ENCODE peak calls at places on chromosomes 7 and 10, in seven cellular contexts. J, R, C, H, Z, E and I are unnamed samples.
A peak's percentile ranks its signal among the peaks of the same experiment; 100 is the strongest.

GRCh38 chr7:141754939-141755338 is 9.0 kb upstream of the TAS2R3 start:
- DNase-seq in R (no peak), Z (peak; percentile 46), E (peak; percentile 55), C (no peak), J (no peak), H (peak; percentile 43), I (peak; percentile 55)

GRCh38 chr7:137956183-137956582 is 45.7 kb downstream of the CREB3L2 start:
- DNase-seq in H (no peak), Z (no peak), E (no peak), J (no peak), C (no peak), R (no peak), I (no peak)

GRCh38 chr7:1552200-1552599 is 3.8 kb downstream of the TMEM184A start:
- DNase-seq in Z (no peak), H (no peak), C (no peak), R (no peak), E (no peak), J (no peak), I (no peak)

GRCh38 chr10:34638405-34639054 is 176.6 kb downstream of the PARD3 start:
- DNase-seq in C (peak; percentile 31), H (peak; percentile 72), E (peak; percentile 51), J (peak; percentile 54), Z (peak; percentile 56), R (peak; percentile 47), I (peak; percentile 68)

GRCh38 chr10:72455889-72456588 is 101.3 kb upstream of the DNAJB12 start:
- DNase-seq in J (no peak), C (no peak), E (peak; percentile 22), Z (no peak), R (no peak), H (no peak), I (no peak)

GRCh38 chr10:30045961-30046360 is 13.4 kb downstream of the JCAD start:
- DNase-seq in J (no peak), H (no peak), R (no peak), E (no peak), Z (no peak), C (no peak), I (no peak)

GRCh38 chr10:93746844-93747284 is 10.9 kb upstream of the LGI1 start:
- DNase-seq in R (no peak), H (no peak), Z (peak; percentile 38), E (peak; percentile 14), J (peak; percentile 70), C (peak; percentile 80), I (peak; percentile 71)

GRCh38 chr7:47256016-47256415 is 325.9 kb downstream of the TNS3 start:
- DNase-seq in Z (no peak), R (no peak), J (no peak), C (no peak), E (no peak), H (no peak), I (no peak)

GRCh38 chr7:104650991-104651680 is 322.7 kb downstream of the LHFPL3 start:
- DNase-seq in R (no peak), C (no peak), E (no peak), Z (no peak), J (no peak), H (peak; percentile 44), I (peak; percentile 16)

GRCh38 chr7:130356760-130357611 is 12.4 kb downstream of the CPA5 start:
- DNase-seq in E (peak; percentile 56), C (no peak), Z (no peak), H (peak; percentile 25), R (no peak), J (peak; percentile 53), I (peak; percentile 82)

GRCh38 chr7:135666156-135666555 is 3.8 kb downstream of the STMP1 start:
- DNase-seq in R (no peak), E (no peak), Z (peak; percentile 64), H (no peak), C (no peak), J (no peak), I (no peak)

GRCh38 chr7:114255404-114255841 is 159.2 kb upstream of the FOXP2 start:
- DNase-seq in J (no peak), R (no peak), Z (no peak), H (no peak), E (no peak), C (no peak), I (no peak)

GRCh38 chr10:53997953-53998352 is 803.1 kb downstream of the PCDH15 start:
- DNase-seq in R (no peak), E (no peak), Z (peak; percentile 5), J (no peak), H (peak; percentile 29), C (no peak), I (peak; percentile 22)

GRCh38 chr10:31822150-31822549 is 106.5 kb downstream of the ARHGAP12 start:
- DNase-seq in J (no peak), H (no peak), Z (no peak), E (no peak), R (no peak), C (no peak), I (no peak)

GRCh38 chr7:32142649-32143048 is 72.4 kb upstream of the PDE1C start:
- DNase-seq in C (no peak), R (no peak), J (no peak), H (no peak), E (no peak), Z (no peak), I (no peak)

GRCh38 chr10:8060010-8060703 is 5.7 kb downstream of the GATA3 start:
- DNase-seq in E (no peak), Z (no peak), H (no peak), J (no peak), R (peak; percentile 55), C (no peak), I (no peak)

GRCh38 chr7:120794100-120794729 is 63.7 kb downstream of the TSPAN12 start:
- DNase-seq in Z (no peak), R (no peak), C (no peak), H (no peak), E (no peak), J (no peak), I (no peak)

GRCh38 chr7:130387628-130388403 is 7.5 kb downstream of the CPA1 start:
- DNase-seq in H (no peak), E (no peak), C (no peak), Z (no peak), J (no peak), R (no peak), I (no peak)

GRCh38 chr7:106041140-106041717 is 70.9 kb downstream of the SYPL1 start:
- DNase-seq in J (peak; percentile 47), Z (peak; percentile 50), R (no peak), H (peak; percentile 80), C (no peak), E (peak; percentile 91), I (peak; percentile 65)

GRCh38 chr7:91832493-91833045 is 47.9 kb downstream of the MTERF1 start:
- DNase-seq in H (no peak), E (no peak), Z (no peak), J (no peak), R (no peak), C (no peak), I (no peak)

GRCh38 chr10:53744746-53745145 is 972.2 kb upstream of the MBL2 start:
- DNase-seq in E (no peak), H (no peak), J (no peak), R (no peak), C (peak; percentile 10), Z (no peak), I (no peak)

GRCh38 chr7:21253740-21254687 is 173.9 kb upstream of the SP4 start:
- DNase-seq in R (no peak), E (peak; percentile 38), H (peak; percentile 62), Z (peak; percentile 48), J (peak; percentile 51), C (peak; percentile 38), I (peak; percentile 37)

GRCh38 chr7:21256310-21256877 is 171.5 kb upstream of the SP4 start:
- DNase-seq in J (peak; percentile 32), E (no peak), H (peak; percentile 9), Z (peak; percentile 31), R (no peak), C (no peak), I (no peak)

GRCh38 chr7:21251166-21251806 is 176.6 kb upstream of the SP4 start:
- DNase-seq in H (no peak), Z (peak; percentile 65), E (no peak), C (no peak), J (no peak), R (no peak), I (peak; percentile 9)
- TF ChIP-seq JUND in H (no peak), Z (no peak), E (no peak), C (no peak), J (no peak), R (no peak), I (no peak)

GRCh38 chr10:112265745-112266144 is 17.5 kb upstream of the TECTB start:
- DNase-seq in Z (peak; percentile 85), C (no peak), E (no peak), J (no peak), H (peak; percentile 49), R (no peak), I (no peak)

GRCh38 chr10:112274831-112275230 is 8.4 kb upstream of the TECTB start:
- DNase-seq in E (no peak), R (no peak), C (no peak), J (no peak), H (no peak), Z (no peak), I (no peak)

GRCh38 chr10:112271982-112272381 is 11.2 kb upstream of the TECTB start:
- DNase-seq in J (no peak), E (no peak), Z (no peak), C (no peak), R (no peak), H (no peak), I (no peak)

GRCh38 chr10:112269266-112269665 is 13.9 kb upstream of the TECTB start:
- DNase-seq in Z (no peak), H (no peak), E (no peak), C (no peak), J (no peak), R (no peak), I (no peak)
- TF ChIP-seq JUND in Z (no peak), H (no peak), E (no peak), C (no peak), J (no peak), R (no peak), I (no peak)

DNA sequence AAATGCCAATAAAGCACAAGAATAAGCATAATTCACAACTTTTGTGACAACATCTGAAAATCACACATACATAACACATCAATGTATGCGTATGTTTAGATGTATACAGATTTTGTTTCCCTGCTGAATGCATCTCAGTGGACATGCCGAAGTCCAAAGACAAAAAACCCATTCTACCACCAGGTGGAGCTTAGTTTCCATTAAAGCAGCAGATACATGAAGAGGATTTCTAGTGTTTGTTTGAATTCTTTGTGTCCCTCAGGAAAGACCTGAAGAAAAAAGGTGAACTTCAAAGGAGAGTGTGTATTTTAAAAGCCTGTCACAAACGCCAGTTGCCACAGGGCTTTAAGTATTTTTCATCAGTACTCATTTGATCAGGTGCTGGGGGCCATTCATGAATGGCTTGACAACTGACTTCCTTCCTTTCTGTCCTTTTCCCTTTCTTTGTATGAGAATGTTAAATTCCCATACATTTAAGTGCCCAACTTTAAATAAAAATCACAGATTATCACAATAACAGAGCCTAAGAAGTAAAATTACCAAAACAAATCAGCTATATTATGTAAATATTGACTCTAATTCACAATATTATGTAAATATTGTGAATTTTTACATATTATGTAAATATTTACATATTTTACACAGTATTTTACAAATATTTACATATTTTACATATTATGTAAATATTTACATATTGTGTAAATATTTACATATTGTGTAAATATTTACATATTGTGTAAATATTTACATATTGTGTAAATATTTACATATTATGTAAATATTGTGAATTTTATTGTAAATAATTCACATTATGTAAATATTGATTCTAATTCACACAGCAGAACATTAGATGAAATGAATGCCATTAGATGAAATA is 343.0 kb downstream of the CRPPA start:
- DNase-seq in C (no peak), Z (peak; percentile 65), J (peak; percentile 69), R (no peak), H (peak; percentile 51), E (peak; percentile 42), I (no peak)
- TF ChIP-seq JUND in C (no peak), Z (no peak), J (no peak), R (no peak), H (no peak), E (peak; percentile 28), I (no peak)

GRCh38 chr10:17292375-17292774 is 64.3 kb downstream of the VIM start:
- DNase-seq in E (no peak), J (no peak), R (no peak), C (no peak), H (no peak), Z (no peak), I (no peak)
- TF ChIP-seq JUND in E (no peak), J (no peak), R (no peak), C (no peak), H (no peak), Z (no peak), I (no peak)